ENCODE peak calls at places on chromosomes 2 and 18, in four cellular contexts. C is H1, E is GM12878, N is HepG2. D is an unnamed sample.
A peak's percentile ranks its signal among the peaks of the same experiment; 100 is the strongest.

GRCh38 chr18:48616484-48617255 is 77.8 kb downstream of the CTIF start:
- DNase-seq in C (no peak), E (no peak), N (no peak), D (no peak)

GRCh38 chr2:219522111-219523030 is 8.1 kb downstream of the ASIC4 start:
- DNase-seq in C (no peak), E (no peak), N (no peak), D (peak; percentile 68)

GRCh38 chr18:41461058-41461560 is 493.9 kb upstream of the PIK3C3 start:
- DNase-seq in C (no peak), E (no peak), N (no peak), D (no peak)

GRCh38 chr2:127636248-127637235 is 9.4 kb upstream of the GPR17 start:
- DNase-seq in C (no peak), E (no peak), N (no peak), D (no peak)

GRCh38 chr2:203878060-203878459 is 10.5 kb downstream of the CTLA4 start:
- DNase-seq in C (no peak), E (no peak), N (no peak), D (no peak)

GRCh38 chr18:50644146-50644545 is 84.3 kb downstream of the MAPK4 start:
- DNase-seq in C (no peak), E (no peak), N (no peak), D (no peak)

GRCh38 chr2:65430515-65431416 is 1.6 kb downstream of the SPRED2 start:
- DNase-seq in C (peak; percentile 59), E (no peak), N (peak; percentile 72), D (peak; percentile 44)

GRCh38 chr18:74290831-74291770 is 662 bp downstream of the CYB5A start:
- DNase-seq in C (peak; percentile 77), E (no peak), N (peak; percentile 34), D (no peak)

GRCh38 chr2:112074506-112074905 is 19.4 kb downstream of the TMEM87B start:
- DNase-seq in C (no peak), E (no peak), N (no peak), D (no peak)

GRCh38 chr2:137829251-137829650 is 135.0 kb upstream of the HNMT start:
- DNase-seq in C (no peak), E (no peak), N (no peak), D (no peak)

GRCh38 chr2:204670756-204671155 is 125.5 kb downstream of the PARD3B start:
- DNase-seq in C (no peak), E (no peak), N (no peak), D (no peak)

GRCh38 chr2:25431604-25432003 is 89.9 kb upstream of the DNMT3A start:
- DNase-seq in C (no peak), E (no peak), N (no peak), D (no peak)

GRCh38 chr2:217703102-217703501 is 299.7 kb downstream of the TNS1 start:
- DNase-seq in C (no peak), E (no peak), N (no peak), D (no peak)
- TF ChIP-seq ATF2 in C (no peak), E (no peak), N (no peak), D (no peak)

GRCh38 chr2:119486886-119487285 is 37.4 kb downstream of the SCTR start:
- DNase-seq in C (no peak), E (no peak), N (no peak), D (no peak)
- TF ChIP-seq SRF in C (no peak), E (no peak), N (no peak), D (no peak)

GRCh38 chr2:20520128-20520527 is 73.3 kb downstream of the RHOB start:
- DNase-seq in C (no peak), E (no peak), N (no peak), D (no peak)

GRCh38 chr2:20522311-20522710 is 75.4 kb downstream of the RHOB start:
- DNase-seq in C (no peak), E (no peak), N (no peak), D (no peak)

GRCh38 chr2:20523053-20523452 is 76.2 kb downstream of the RHOB start:
- DNase-seq in C (no peak), E (no peak), N (no peak), D (no peak)

GRCh38 chr2:20521193-20521592 is 74.3 kb downstream of the RHOB start:
- DNase-seq in C (no peak), E (no peak), N (no peak), D (no peak)

GRCh38 chr2:20521682-20522189 is 74.9 kb downstream of the RHOB start:
- DNase-seq in C (no peak), E (no peak), N (no peak), D (no peak)
- TF ChIP-seq YY1 in C (no peak), E (no peak), N (no peak), D (no peak)

DNA sequence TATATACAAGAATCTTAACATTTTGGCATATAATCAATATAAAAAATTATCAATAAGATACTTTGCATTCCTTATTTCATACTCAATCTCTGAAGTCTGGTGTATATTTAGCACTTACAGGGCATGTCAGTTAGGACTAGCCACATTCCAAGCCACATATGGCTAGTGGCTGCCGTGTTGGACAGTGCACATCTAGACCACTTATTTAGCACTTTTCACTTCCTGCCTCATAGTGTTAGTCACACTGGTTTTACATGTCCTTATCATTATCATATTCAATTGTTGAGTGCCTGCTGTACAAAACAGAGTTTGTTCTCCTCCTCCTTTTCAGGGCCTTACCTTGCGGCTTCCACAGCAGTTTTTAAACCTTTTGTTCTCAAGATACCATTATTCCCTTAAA is 2.0 kb upstream of the STAT4 start:
- DNase-seq in C (no peak), E (no peak), N (no peak), D (no peak)
- TF ChIP-seq ATF2 in C (no peak), E (no peak), N (no peak), D (no peak)

DNA sequence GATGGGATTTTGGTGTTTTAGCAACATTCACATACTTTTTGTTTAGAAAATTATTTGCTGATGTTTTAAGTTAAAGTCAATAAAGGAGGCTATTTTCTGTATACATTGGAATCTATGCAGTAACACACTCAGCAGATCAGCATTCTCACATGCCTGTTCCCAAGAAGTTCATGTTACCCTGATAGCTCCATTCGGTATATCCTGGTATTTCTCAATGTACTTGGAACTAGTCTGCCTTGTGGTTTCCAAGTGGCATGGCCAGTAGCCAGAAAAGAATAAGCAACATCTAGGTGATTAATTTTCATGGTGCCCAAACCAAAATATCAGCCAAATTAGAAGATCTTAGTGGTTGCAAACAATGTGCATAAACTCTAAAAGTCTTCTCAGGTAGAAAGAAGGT is 5.2 kb upstream of the NCAPH start:
- DNase-seq in C (no peak), E (no peak), N (no peak), D (no peak)
- TF ChIP-seq SRF in C (no peak), E (no peak), N (no peak), D (no peak)

DNA sequence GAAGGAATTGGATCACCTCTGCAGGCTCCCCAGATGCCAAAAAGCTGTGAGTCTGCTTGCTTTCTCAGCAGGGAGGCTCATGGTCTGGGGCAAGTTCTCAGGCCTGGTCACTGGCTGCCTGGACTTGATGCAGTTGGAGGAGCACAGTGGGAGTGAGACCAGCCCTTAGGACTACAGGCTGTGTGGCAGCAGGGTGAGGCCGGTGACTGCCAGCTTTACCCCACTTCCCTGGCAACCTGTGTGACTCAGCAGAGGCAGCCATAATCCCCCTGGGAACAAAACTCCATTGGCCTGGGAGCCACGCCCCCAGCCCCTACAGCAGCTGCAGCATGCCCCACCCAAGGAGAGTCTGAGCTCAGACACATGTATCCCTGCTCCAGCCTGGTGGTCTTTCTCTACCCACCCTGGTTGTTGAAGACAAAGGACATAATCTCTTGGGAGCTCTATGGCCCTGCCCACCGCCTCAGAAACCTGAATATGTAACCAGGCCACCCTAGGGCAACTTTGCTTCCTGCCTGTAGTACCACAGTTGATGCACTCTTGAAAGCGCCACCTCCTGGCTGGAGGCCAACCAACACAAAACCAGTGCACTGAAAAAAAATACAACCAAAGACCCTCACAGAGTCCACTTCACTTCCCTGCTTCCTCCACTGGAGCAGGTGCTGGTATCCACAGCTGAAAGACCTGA is 106.8 kb upstream of the SPATS2L start:
- DNase-seq in C (peak; percentile 68), E (no peak), N (no peak), D (no peak)
- TF ChIP-seq YY1 in C (peak; percentile 77), E (no peak), N (no peak), D (no peak)